ENCODE peak calls at places on chromosomes 5 and 9, in eight cellular contexts. J is neuronal stem cell, D is tibial artery, Y is brain microvascular endothelial cell, H is H1, A is PC-3, U is heart right ventricle, X is stomach. S is an unnamed sample.

GRCh38 chr5:159120446-159120845 is 20.7 kb upstream of the EBF1 start:
- DNase-seq in J (no peak), D (no peak), Y (no peak), H (no peak), A (no peak), U (no peak), X (no peak), S (no peak)

GRCh38 chr9:12666813-12667212 is 26.4 kb upstream of the TYRP1 start:
- DNase-seq in J (no peak), D (no peak), Y (no peak), H (no peak), A (peak; percentile 32), U (no peak), X (no peak), S (peak; percentile 17)

GRCh38 chr5:111463304-111463703 is 49.0 kb downstream of the STARD4 start:
- DNase-seq in J (no peak), D (no peak), Y (no peak), H (no peak), A (no peak), U (no peak), X (no peak), S (no peak)

GRCh38 chr5:122882836-122883235 is 37.4 kb downstream of the SNX24 start:
- DNase-seq in J (no peak), D (no peak), Y (peak; percentile 30), H (no peak), A (peak; percentile 32), U (no peak), X (no peak), S (peak; percentile 47)

GRCh38 chr5:136099870-136100269 is 32.8 kb upstream of the SMAD5 start:
- DNase-seq in J (no peak), D (no peak), Y (no peak), H (no peak), A (no peak), U (no peak), X (no peak), S (no peak)

GRCh38 chr9:2158111-2158610 is 143.0 kb downstream of the SMARCA2 start:
- DNase-seq in J (no peak), D (peak; percentile 64), Y (peak; percentile 52), H (no peak), A (peak; percentile 56), U (peak; percentile 37), X (peak; percentile 53), S (peak; percentile 6)

GRCh38 chr9:134186471-134187109 is 22.2 kb upstream of the RNU6ATAC start:
- DNase-seq in J (no peak), D (peak; percentile 18), Y (no peak), H (no peak), A (no peak), U (no peak), X (no peak), S (no peak)

GRCh38 chr9:132114102-132114707 is 34.5 kb upstream of the MED27 start:
- DNase-seq in J (peak; percentile 76), D (peak; percentile 33), Y (peak; percentile 16), H (peak; percentile 93), A (peak; percentile 66), U (peak; percentile 60), X (peak; percentile 61), S (peak; percentile 89)

GRCh38 chr5:13932006-13932405 is 12.5 kb downstream of the DNAH5 start:
- DNase-seq in J (no peak), D (no peak), Y (no peak), H (no peak), A (no peak), U (no peak), X (no peak), S (no peak)

GRCh38 chr5:170405822-170406221 is 16.7 kb upstream of the KCNMB1 start:
- DNase-seq in J (no peak), D (no peak), Y (no peak), H (no peak), A (no peak), U (no peak), X (no peak), S (no peak)

GRCh38 chr5:122095158-122095557 is 17.1 kb upstream of the LOX start:
- DNase-seq in J (no peak), D (no peak), Y (no peak), H (no peak), A (no peak), U (no peak), X (no peak), S (no peak)

GRCh38 chr9:129252937-129253819 is 75.1 kb upstream of the IER5L start:
- DNase-seq in J (no peak), D (peak; percentile 42), Y (no peak), H (no peak), A (no peak), U (peak; percentile 40), X (no peak), S (no peak)

GRCh38 chr9:19828586-19828985 is 39.7 kb upstream of the SLC24A2 start:
- DNase-seq in J (no peak), D (no peak), Y (no peak), H (no peak), A (no peak), U (no peak), X (no peak), S (no peak)

GRCh38 chr5:106258591-106259125 is 1412.1 kb downstream of the EFNA5 start:
- DNase-seq in J (no peak), D (no peak), Y (peak; percentile 60), H (no peak), A (peak; percentile 72), U (no peak), X (no peak), S (no peak)

GRCh38 chr5:64635056-64635686 is 55.1 kb upstream of the SHISAL2B start:
- DNase-seq in J (peak; percentile 47), D (no peak), Y (no peak), H (no peak), A (peak; percentile 54), U (no peak), X (no peak), S (peak; percentile 59)

GRCh38 chr9:108168451-108168850 is 678.9 kb upstream of the KLF4 start:
- DNase-seq in J (no peak), D (peak; percentile 35), Y (no peak), H (no peak), A (no peak), U (no peak), X (no peak), S (no peak)

GRCh38 chr5:168979140-168979539 is 321.8 kb downstream of the SLIT3 start:
- DNase-seq in J (no peak), D (peak; percentile 48), Y (no peak), H (no peak), A (no peak), U (no peak), X (no peak), S (no peak)

DNA sequence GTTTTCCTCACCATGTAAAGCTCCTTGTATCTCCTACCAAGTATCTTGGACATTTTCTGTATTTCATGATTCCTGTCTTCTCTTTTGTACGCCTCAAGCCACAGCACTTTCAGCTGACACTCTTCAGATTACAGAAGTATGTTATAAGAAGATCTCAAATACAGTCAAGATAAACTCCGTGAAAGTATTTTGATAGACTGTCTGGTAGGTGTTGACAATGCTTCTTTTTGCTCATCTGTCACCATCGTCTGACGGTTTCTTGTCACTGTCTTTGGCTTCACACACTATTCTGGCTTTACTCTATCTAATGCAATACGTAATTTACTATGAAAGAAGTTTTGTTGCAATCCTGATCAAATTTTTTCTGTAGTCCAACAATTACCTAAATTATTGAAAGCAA is 294.5 kb upstream of the CDH12 start:
- DNase-seq in J (no peak), D (no peak), Y (no peak), H (no peak), A (no peak), U (no peak), X (no peak), S (no peak)
- H3K27me3 ChIP-seq in J (no peaks in the 10 kb centered on the region), D (no peaks in the 10 kb centered on the region), Y (no peaks in the 10 kb centered on the region), H (no peaks in the 10 kb centered on the region), A (no peaks in the 10 kb centered on the region), U (no peaks in the 10 kb centered on the region), X (no peaks in the 10 kb centered on the region), S (no peaks in the 10 kb centered on the region)

GRCh38 chr9:36866840-36867239 is 167.2 kb downstream of the PAX5 start:
- DNase-seq in J (no peak), D (no peak), Y (no peak), H (no peak), A (no peak), U (no peak), X (no peak), S (no peak)

GRCh38 chr9:36862206-36863145 is 171.6 kb downstream of the PAX5 start:
- DNase-seq in J (no peak), D (no peak), Y (peak; percentile 42), H (peak; percentile 75), A (peak; percentile 41), U (no peak), X (peak; percentile 62), S (peak; percentile 67)

GRCh38 chr9:36867241-36867640 is 166.8 kb downstream of the PAX5 start:
- DNase-seq in J (no peak), D (no peak), Y (no peak), H (no peak), A (no peak), U (no peak), X (no peak), S (no peak)

GRCh38 chr9:36865731-36866635 is 168.1 kb downstream of the PAX5 start:
- DNase-seq in J (no peak), D (no peak), Y (no peak), H (no peak), A (no peak), U (no peak), X (no peak), S (no peak)

GRCh38 chr9:36864491-36865410 is 169.3 kb downstream of the PAX5 start:
- DNase-seq in J (peak; percentile 42), D (no peak), Y (no peak), H (no peak), A (no peak), U (no peak), X (no peak), S (no peak)
- H3K27me3 ChIP-seq in J (no peaks in the 10 kb centered on the region), D (no peaks in the 10 kb centered on the region), Y (peaks cover 42% of the 10 kb centered on the region), H (peaks cover 28% of the 10 kb centered on the region), A (peaks cover 12% of the 10 kb centered on the region), U (peaks cover 59% of the 10 kb centered on the region), X (no peaks in the 10 kb centered on the region), S (peaks cover 35% of the 10 kb centered on the region)

GRCh38 chr9:135214706-135215105 is 127.2 kb downstream of the OLFM1 start:
- DNase-seq in J (no peak), D (no peak), Y (no peak), H (no peak), A (no peak), U (no peak), X (no peak), S (no peak)
- H3K27me3 ChIP-seq in J (peaks cover 43% of the 10 kb centered on the region), D (no peaks in the 10 kb centered on the region), Y (no peaks in the 10 kb centered on the region), H (no peaks in the 10 kb centered on the region), A (peaks cover 38% of the 10 kb centered on the region), U (peaks cover 23% of the 10 kb centered on the region), X (no peaks in the 10 kb centered on the region), S (no peaks in the 10 kb centered on the region)

DNA sequence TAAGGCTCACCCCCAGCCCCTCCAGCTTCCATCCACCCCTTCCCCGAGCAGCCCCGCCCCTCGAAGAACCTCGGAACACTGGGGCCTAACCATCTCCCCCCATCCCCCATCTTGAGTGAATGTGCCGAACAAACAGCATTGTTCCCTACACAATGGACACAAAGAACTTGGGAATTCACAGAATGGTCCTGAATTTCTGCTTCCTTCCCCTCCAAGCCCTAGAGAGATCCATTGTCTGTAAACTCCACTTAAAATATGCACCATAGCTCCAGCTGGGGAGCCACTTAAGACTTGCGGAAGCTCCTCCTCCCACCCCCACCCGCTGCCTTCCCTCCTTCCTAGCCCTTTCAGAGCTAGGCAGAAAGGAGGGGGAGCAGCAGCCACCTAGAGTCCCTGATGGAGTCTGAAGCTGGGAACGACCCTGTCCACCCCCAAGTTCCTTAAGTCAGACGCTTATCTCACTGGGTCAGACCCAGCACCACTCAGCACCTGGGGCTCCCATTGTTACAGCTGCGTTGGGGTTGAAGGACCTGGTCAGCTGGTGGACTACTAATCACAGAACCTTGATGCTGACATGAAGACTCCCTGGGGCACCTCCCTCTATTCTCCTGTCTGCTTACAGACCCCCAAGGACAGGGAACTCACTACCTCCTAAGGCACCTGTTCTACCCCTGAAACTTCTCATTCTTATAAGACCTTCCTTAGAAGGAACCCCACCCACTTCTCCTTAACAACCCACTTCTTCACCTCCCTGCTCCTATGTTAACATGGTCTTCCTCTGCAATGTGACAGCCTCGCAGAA is 61.4 kb downstream of the PCDH1 start:
- DNase-seq in J (peak; percentile 78), D (no peak), Y (no peak), H (peak; percentile 74), A (no peak), U (peak; percentile 74), X (no peak), S (no peak)
- H3K27me3 ChIP-seq in J (no peaks in the 10 kb centered on the region), D (no peaks in the 10 kb centered on the region), Y (peaks cover 4% of the 10 kb centered on the region), H (no peaks in the 10 kb centered on the region), A (no peaks in the 10 kb centered on the region), U (peaks cover 1% of the 10 kb centered on the region), X (no peaks in the 10 kb centered on the region), S (peaks cover 11% of the 10 kb centered on the region)